ENCODE peak calls at places on chromosomes 6 and 20, in five cellular contexts. O, Z, S, R and V are unnamed samples.
A peak's percentile ranks its signal among the peaks of the same experiment; 100 is the strongest.

GRCh38 chr20:48801197-48801596 is 26.6 kb downstream of the PREX1 start:
- DNase-seq in Z (no peak), O (no peak), S (no peak), R (no peak), V (no peak)

GRCh38 chr20:50632236-50632635 is 59.1 kb downstream of the RIPOR3 start:
- DNase-seq in Z (no peak), O (no peak), S (no peak), R (no peak), V (no peak)

GRCh38 chr6:22717906-22718305 is 148.5 kb downstream of the HDGFL1 start:
- DNase-seq in R (no peak), Z (no peak), O (peak; percentile 38), S (no peak), V (no peak)

GRCh38 chr6:170404036-170404435 is 97.5 kb downstream of the FAM120B start:
- DNase-seq in R (peak; percentile 6), Z (no peak), O (no peak), S (no peak), V (no peak)

GRCh38 chr6:101296184-101296583 is 97.3 kb upstream of the GRIK2 start:
- DNase-seq in R (no peak), S (no peak), O (no peak), Z (no peak), V (no peak)

GRCh38 chr6:130178692-130179091 is 44.1 kb downstream of the SAMD3 start:
- DNase-seq in R (no peak), Z (peak; percentile 21), S (no peak), O (no peak), V (no peak)

GRCh38 chr20:45840700-45841198 is 7.2 kb downstream of the SNX21 start:
- DNase-seq in O (no peak), Z (no peak), R (no peak), S (no peak), V (no peak)

GRCh38 chr20:23230766-23231385 is 119.7 kb upstream of the NXT1 start:
- DNase-seq in S (no peak), Z (no peak), O (no peak), R (no peak), V (no peak)

GRCh38 chr6:99132026-99132425 is 184.3 kb upstream of the FBXL4 start:
- DNase-seq in Z (no peak), O (no peak), S (no peak), R (no peak), V (no peak)

GRCh38 chr20:60652615-60653014 is 599.4 kb upstream of the CDH4 start:
- DNase-seq in O (no peak), R (no peak), S (no peak), Z (no peak), V (no peak)

GRCh38 chr20:17493173-17493572 is 38.0 kb downstream of the BFSP1 start:
- DNase-seq in Z (no peak), O (no peak), R (no peak), S (no peak), V (no peak)

GRCh38 chr20:58213112-58213511 is 15.3 kb downstream of the ANKRD60 start:
- DNase-seq in S (no peak), Z (peak; percentile 29), O (no peak), R (peak; percentile 34), V (no peak)

GRCh38 chr20:56222945-56223344 is 25.6 kb upstream of the MC3R start:
- DNase-seq in Z (no peak), R (no peak), O (no peak), S (no peak), V (no peak)
- H3K9me3 ChIP-seq in Z (no peaks in the 10 kb centered on the region), R (no peaks in the 10 kb centered on the region), O (peaks cover 4% of the 10 kb centered on the region), S (no peaks in the 10 kb centered on the region), V (peaks cover 3% of the 10 kb centered on the region)

GRCh38 chr6:73679009-73679408 is 17.0 kb upstream of the CD109 start:
- DNase-seq in R (no peak), O (no peak), Z (no peak), S (no peak), V (no peak)
- H3K27ac ChIP-seq in R (no peak overlapping the region), O (no peak overlapping the region), Z (no peak overlapping the region), S (no peak overlapping the region), V (no peak overlapping the region)

DNA sequence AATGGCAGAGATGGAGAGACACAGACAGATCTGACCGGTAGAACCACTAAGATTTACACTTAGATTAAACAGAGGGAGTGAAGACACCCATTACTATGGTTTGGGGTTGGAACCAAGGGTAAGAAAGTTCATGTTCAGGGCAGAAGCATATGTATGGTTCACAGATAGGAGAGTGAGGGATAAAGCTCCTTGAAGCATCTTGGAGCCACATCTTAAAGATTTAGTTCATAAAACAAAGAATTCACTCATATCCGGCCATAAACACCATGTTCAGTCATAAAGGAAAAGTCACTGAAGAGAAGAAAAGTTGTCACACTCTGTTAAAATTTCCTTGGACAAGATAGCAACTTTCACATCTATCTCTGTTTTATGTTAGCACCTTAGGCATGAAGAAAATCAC is 18.0 kb downstream of the STX7 start:
- DNase-seq in S (no peak), R (no peak), Z (no peak), O (no peak), V (no peak)
- H3K4me3 ChIP-seq in S (no peak overlapping the region), R (no peak overlapping the region), Z (no peak overlapping the region), O (no peak overlapping the region), V (no peak overlapping the region)

DNA sequence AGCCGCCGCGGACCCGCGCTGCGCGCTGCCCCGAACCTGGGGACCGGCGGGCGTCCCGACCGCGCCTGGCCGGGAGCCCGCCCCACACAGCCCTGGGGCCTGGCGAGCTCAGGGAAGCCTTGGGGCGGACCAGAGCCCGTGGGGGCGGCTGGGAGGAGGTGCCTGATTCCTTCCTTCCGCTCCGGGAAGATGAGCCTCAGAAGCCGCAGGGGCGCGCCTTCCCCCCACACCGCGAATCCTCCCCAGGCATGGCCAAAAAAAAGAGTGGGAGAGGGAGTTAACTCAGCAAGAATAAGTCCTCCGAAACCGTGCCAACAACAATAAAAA is at the start of gene CBLN4:
- DNase-seq in R (no peak), O (no peak), S (no peak), Z (no peak), V (no peak)
- H3K9me3 ChIP-seq in R (peaks cover 6% of the 10 kb centered on the region), O (no peaks in the 10 kb centered on the region), S (no peaks in the 10 kb centered on the region), Z (no peaks in the 10 kb centered on the region), V (peaks cover 2% of the 10 kb centered on the region)

DNA sequence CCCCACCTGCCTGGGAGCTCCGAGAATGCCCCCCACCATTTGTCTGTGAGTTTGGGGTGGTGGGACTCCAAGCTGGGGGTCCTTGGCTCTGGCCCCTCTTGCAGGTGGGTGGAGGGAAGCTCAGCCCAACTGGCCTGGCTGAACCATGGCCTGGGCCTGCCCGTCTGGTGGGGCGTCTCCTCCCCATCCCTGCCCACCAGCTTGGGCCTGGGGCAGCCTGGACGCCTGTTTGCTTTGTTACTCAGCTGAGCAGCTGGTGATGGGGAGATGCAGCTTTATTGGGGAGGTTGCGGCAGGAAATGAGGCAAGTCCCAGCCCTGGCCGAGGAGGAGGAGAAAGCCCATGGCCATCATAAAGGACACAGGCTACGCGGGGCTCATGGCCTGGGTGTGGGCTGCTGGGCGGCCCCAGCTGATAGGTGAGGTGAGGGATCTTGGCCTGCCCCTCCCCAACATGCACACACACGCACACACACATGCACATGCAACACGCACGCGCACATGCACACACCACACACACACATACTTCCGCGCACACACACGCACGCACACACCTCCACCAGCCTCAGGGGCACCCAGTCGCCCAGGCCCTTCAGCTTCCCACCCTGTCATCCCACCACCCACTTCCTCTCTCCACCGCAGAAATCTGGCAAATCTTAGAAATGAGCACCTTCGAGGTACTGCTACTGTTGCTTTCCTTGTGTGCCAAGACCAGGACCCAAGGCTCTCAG is 1.4 kb downstream of the SPDEF start:
- DNase-seq in R (no peak), O (no peak), Z (no peak), S (no peak), V (no peak)
- H3K27ac ChIP-seq in R (no peak overlapping the region), O (no peak overlapping the region), Z (peak overlapping the region; percentile 76), S (no peak overlapping the region), V (no peak overlapping the region)

GRCh38 chr6:84258866-84259265 is 31.4 kb upstream of the CEP162 start:
- DNase-seq in R (no peak), O (no peak), Z (no peak), S (no peak), V (no peak)

GRCh38 chr6:84260926-84261325 is 33.5 kb upstream of the CEP162 start:
- DNase-seq in Z (no peak), O (no peak), S (no peak), R (no peak), V (no peak)

GRCh38 chr6:84260186-84260585 is 32.7 kb upstream of the CEP162 start:
- DNase-seq in R (no peak), O (no peak), Z (no peak), S (no peak), V (no peak)

GRCh38 chr6:84255641-84256040 is 28.2 kb upstream of the CEP162 start:
- DNase-seq in S (no peak), O (no peak), R (no peak), Z (no peak), V (no peak)

GRCh38 chr6:84258268-84258667 is 30.8 kb upstream of the CEP162 start:
- DNase-seq in R (no peak), S (no peak), O (no peak), Z (no peak), V (no peak)
- H3K4me3 ChIP-seq in R (no peak overlapping the region), S (no peak overlapping the region), O (no peak overlapping the region), Z (no peak overlapping the region), V (peak overlapping the region; percentile 14)